ENCODE peak calls at places on chromosomes 4 and X, in eight cellular contexts. V, I, J, Z, C, W, Q and E are unnamed samples.

GRCh38 chrX:16250296-16250695 is 83.0 kb downstream of the MAGEB17 start:
- DNase-seq in V (peak; percentile 12), I (no peak), J (peak; percentile 4), Z (peak; percentile 23), C (no peak), W (no peak), Q (no peak), E (no peak)

GRCh38 chr4:139607302-139608060 is 51.5 kb upstream of the SETD7 start:
- DNase-seq in V (no peak), I (no peak), J (no peak), Z (peak; percentile 26), C (no peak), W (no peak), Q (no peak), E (no peak)

GRCh38 chr4:142719854-142720541 is 126.1 kb downstream of the INPP4B start:
- DNase-seq in V (peak; percentile 71), I (peak; percentile 8), J (peak; percentile 63), Z (peak; percentile 57), C (peak; percentile 2), W (no peak), Q (peak; percentile 5), E (peak; percentile 84)

GRCh38 chr4:180560896-180561295 is 1682.3 kb upstream of the TENM3 start:
- DNase-seq in V (peak; percentile 73), I (no peak), J (peak; percentile 66), Z (no peak), C (no peak), W (no peak), Q (no peak), E (peak; percentile 42)

GRCh38 chr4:128596115-128596514 is 213.4 kb upstream of the JADE1 start:
- DNase-seq in V (no peak), I (no peak), J (no peak), Z (no peak), C (no peak), W (no peak), Q (no peak), E (no peak)

GRCh38 chrX:14476169-14476568 is 53.2 kb upstream of the GLRA2 start:
- DNase-seq in V (no peak), I (no peak), J (no peak), Z (peak; percentile 49), C (no peak), W (no peak), Q (no peak), E (peak; percentile 5)

GRCh38 chr4:131632877-131633276 is 1516.2 kb upstream of the PCDH10 start:
- DNase-seq in V (no peak), I (no peak), J (no peak), Z (no peak), C (no peak), W (no peak), Q (no peak), E (no peak)

GRCh38 chr4:82988323-82988832 is 22.2 kb downstream of the LIN54 start:
- DNase-seq in V (peak; percentile 83), I (no peak), J (peak; percentile 81), Z (peak; percentile 82), C (no peak), W (no peak), Q (no peak), E (no peak)

GRCh38 chrX:128436397-128437103 is 384.3 kb upstream of the ACTRT1 start:
- DNase-seq in V (no peak), I (no peak), J (no peak), Z (no peak), C (no peak), W (no peak), Q (no peak), E (no peak)

GRCh38 chrX:94107981-94108380 is 434.0 kb downstream of the FAM133A start:
- DNase-seq in V (no peak), I (no peak), J (no peak), Z (peak; percentile 0), C (no peak), W (no peak), Q (no peak), E (no peak)

GRCh38 chr4:180932365-180933001 is 1310.7 kb upstream of the TENM3 start:
- DNase-seq in V (no peak), I (no peak), J (no peak), Z (no peak), C (no peak), W (no peak), Q (peak; percentile 21), E (no peak)

GRCh38 chrX:80648023-80648422 is 161.7 kb downstream of the BRWD3 start:
- DNase-seq in V (no peak), I (peak; percentile 4), J (no peak), Z (peak; percentile 14), C (peak; percentile 16), W (peak; percentile 0), Q (peak; percentile 1), E (no peak)

GRCh38 chrX:118595501-118596042 is 100.0 kb downstream of the DOCK11 start:
- DNase-seq in V (peak; percentile 5), I (no peak), J (peak; percentile 2), Z (no peak), C (no peak), W (no peak), Q (no peak), E (no peak)

GRCh38 chrX:119618439-119618838 is 12.2 kb upstream of the NKRF start:
- DNase-seq in V (no peak), I (no peak), J (no peak), Z (no peak), C (no peak), W (no peak), Q (peak; percentile 48), E (no peak)

GRCh38 chrX:131821945-131822622 is 201.0 kb upstream of the STK26 start:
- DNase-seq in V (peak; percentile 66), I (no peak), J (peak; percentile 59), Z (no peak), C (no peak), W (no peak), Q (no peak), E (peak; percentile 69)

GRCh38 chr4:145503486-145504072 is 21.9 kb downstream of the SMAD1 start:
- DNase-seq in V (no peak), I (no peak), J (no peak), Z (no peak), C (no peak), W (no peak), Q (peak; percentile 37), E (no peak)

GRCh38 chr4:24321637-24322036 is 262.7 kb downstream of the DHX15 start:
- DNase-seq in V (no peak), I (peak; percentile 96), J (no peak), Z (no peak), C (no peak), W (peak; percentile 78), Q (no peak), E (no peak)

GRCh38 chr4:2387829-2388228 is 30.6 kb downstream of the ZFYVE28 start:
- DNase-seq in V (no peak), I (no peak), J (no peak), Z (no peak), C (peak; percentile 69), W (no peak), Q (no peak), E (no peak)
- H3K4me1 ChIP-seq in V (no peaks in the 10 kb centered on the region), I (peaks cover 33% of the 10 kb centered on the region), J (peaks cover 11% of the 10 kb centered on the region), Z (peaks cover 4% of the 10 kb centered on the region), C (peaks cover 64% of the 10 kb centered on the region), W (peaks cover 9% of the 10 kb centered on the region), Q (peaks cover 10% of the 10 kb centered on the region), E (no peaks in the 10 kb centered on the region)

GRCh38 chrX:10619311-10620015 is 922 bp downstream of the MID1 start:
- DNase-seq in V (peak; percentile 18), I (no peak), J (no peak), Z (peak; percentile 48), C (no peak), W (no peak), Q (no peak), E (no peak)
- H2AFZ ChIP-seq in V (no peak overlapping the region), I (no peak overlapping the region), J (peak overlapping the region; percentile 63), Z (peak overlapping the region; percentile 87), C (no peak overlapping the region), W (peak overlapping the region; percentile 27), Q (no peak overlapping the region), E (peak overlapping the region; percentile 61)

DNA sequence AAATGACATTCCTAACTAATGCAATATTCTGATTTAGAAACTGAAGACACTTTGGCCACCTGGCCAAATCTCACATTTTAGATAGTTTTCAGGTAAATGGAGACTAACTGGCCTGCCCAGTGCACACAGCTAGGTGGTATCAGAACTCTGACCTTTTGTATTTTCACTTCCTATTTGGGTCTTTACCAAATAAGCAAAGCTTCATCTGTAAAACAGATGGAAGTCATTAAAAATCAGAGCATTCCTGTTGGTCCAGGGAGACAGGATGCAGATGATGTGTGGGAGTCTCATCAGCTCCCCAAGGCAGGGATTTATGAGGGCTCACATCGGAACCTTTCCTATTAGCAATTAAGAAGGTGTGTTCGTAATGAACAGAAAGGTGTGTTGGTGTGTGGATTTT is 57.7 kb downstream of the ARHGAP10 start:
- DNase-seq in V (no peak), I (no peak), J (no peak), Z (peak; percentile 10), C (no peak), W (no peak), Q (no peak), E (no peak)
- H3K4me1 ChIP-seq in V (peaks cover 16% of the 10 kb centered on the region), I (peaks cover 37% of the 10 kb centered on the region), J (peaks cover 13% of the 10 kb centered on the region), Z (peaks cover 47% of the 10 kb centered on the region), C (no peaks in the 10 kb centered on the region), W (no peaks in the 10 kb centered on the region), Q (no peaks in the 10 kb centered on the region), E (peaks cover 25% of the 10 kb centered on the region)

GRCh38 chr4:84547211-84547610 is 35.7 kb upstream of the CDS1 start:
- DNase-seq in V (no peak), I (no peak), J (no peak), Z (no peak), C (no peak), W (no peak), Q (no peak), E (no peak)
- H2AFZ ChIP-seq in V (no peak overlapping the region), I (no peak overlapping the region), J (no peak overlapping the region), Z (no peak overlapping the region), C (no peak overlapping the region), W (no peak overlapping the region), Q (no peak overlapping the region), E (no peak overlapping the region)

DNA sequence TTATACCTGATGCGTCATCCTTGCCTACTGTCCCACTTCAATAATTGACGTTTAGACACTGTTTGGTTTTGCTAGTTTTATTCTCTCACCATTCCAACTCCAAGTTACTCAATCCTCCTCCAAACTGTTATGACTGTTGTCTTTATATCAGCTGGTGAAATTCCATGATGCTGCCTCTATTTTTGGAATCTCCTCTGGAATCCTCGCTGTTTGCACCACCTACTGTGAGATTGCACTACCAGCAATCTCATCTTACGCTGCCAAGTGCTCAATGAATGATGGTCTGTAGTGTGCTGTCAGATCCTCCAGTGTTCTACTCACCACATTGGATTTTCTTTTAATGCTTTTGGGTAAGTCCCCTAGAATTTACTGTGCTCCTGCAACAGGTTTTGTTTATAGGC is 13.2 kb upstream of the PCDH18 start:
- DNase-seq in V (peak; percentile 90), I (peak; percentile 49), J (peak; percentile 89), Z (peak; percentile 93), C (no peak), W (no peak), Q (no peak), E (no peak)
- H3K4me1 ChIP-seq in V (peaks cover 4% of the 10 kb centered on the region), I (peaks cover 71% of the 10 kb centered on the region), J (peaks cover 9% of the 10 kb centered on the region), Z (peaks cover 53% of the 10 kb centered on the region), C (no peaks in the 10 kb centered on the region), W (peaks cover 46% of the 10 kb centered on the region), Q (no peaks in the 10 kb centered on the region), E (no peaks in the 10 kb centered on the region)

DNA sequence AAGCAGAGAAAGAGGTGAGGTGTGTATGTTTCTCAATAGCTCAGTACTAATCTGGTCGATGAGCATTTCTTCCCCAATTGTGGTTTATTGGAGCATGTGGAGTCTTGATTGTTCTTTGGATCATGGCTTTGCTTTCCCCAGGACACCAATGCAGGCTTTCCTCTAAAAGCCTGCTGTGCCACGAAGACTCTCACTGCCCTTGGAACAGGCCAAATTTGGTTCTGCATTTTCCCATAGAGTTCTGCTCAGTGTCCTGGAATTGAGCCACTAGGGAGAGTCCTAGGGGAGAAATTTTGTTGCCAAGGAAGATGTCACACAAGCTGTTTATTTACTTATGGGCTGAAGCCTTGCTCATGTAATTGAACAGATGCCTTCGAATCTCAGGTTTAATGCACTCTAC is 273.1 kb downstream of the DKK2 start:
- DNase-seq in V (peak; percentile 6), I (peak; percentile 67), J (peak; percentile 2), Z (peak; percentile 56), C (no peak), W (peak; percentile 35), Q (no peak), E (peak; percentile 52)
- H2AFZ ChIP-seq in V (no peak overlapping the region), I (no peak overlapping the region), J (peak overlapping the region; percentile 45), Z (peak overlapping the region; percentile 35), C (no peak overlapping the region), W (no peak overlapping the region), Q (no peak overlapping the region), E (peak overlapping the region; percentile 69)